ENCODE peak calls at places on chromosomes 7 and 10, in ten cellular contexts. One of them, this sample, is unnamed.

GRCh38 chr7:105015631-105015965 is 1.6 kb downstream of the KMT2E start:
- DNase-seq in activated naive CD4-positive, alpha-beta T cell: no peak
- DNase-seq in neuronal stem cell: no peak
- DNase-seq in NT2/D1: no peak
- DNase-seq in dorsolateral prefrontal cortex: peak; percentile 48
- DNase-seq in stimulated activated CD4-positive, alpha-beta T cell treated with anti-CD3 and anti-CD28 coated beads, Interleukin-1b, Interleukin-23, amount 100 ng/mL, for 1 hour: no peak
- DNase-seq in HTR-8/SVneo: no peak
- DNase-seq in GM10248: no peak
- DNase-seq in SW 1271: no peak
- DNase-seq in HEK293T: no peak
- DNase-seq in this sample: no peak

GRCh38 chr7:5671053-5671452 is 110.4 kb downstream of the RNF216 start:
- DNase-seq in SW 1271: no peak
- DNase-seq in stimulated activated CD4-positive, alpha-beta T cell treated with anti-CD3 and anti-CD28 coated beads, Interleukin-1b, Interleukin-23, amount 100 ng/mL, for 1 hour: no peak
- DNase-seq in dorsolateral prefrontal cortex: no peak
- DNase-seq in HEK293T: no peak
- DNase-seq in activated naive CD4-positive, alpha-beta T cell: no peak
- DNase-seq in GM10248: no peak
- DNase-seq in HTR-8/SVneo: no peak
- DNase-seq in neuronal stem cell: no peak
- DNase-seq in NT2/D1: no peak
- DNase-seq in this sample: no peak

GRCh38 chr7:1678571-1679325 is 8.7 kb downstream of the ELFN1 start:
- DNase-seq in HTR-8/SVneo: no peak
- DNase-seq in stimulated activated CD4-positive, alpha-beta T cell treated with anti-CD3 and anti-CD28 coated beads, Interleukin-1b, Interleukin-23, amount 100 ng/mL, for 1 hour: no peak
- DNase-seq in dorsolateral prefrontal cortex: no peak
- DNase-seq in activated naive CD4-positive, alpha-beta T cell: no peak
- DNase-seq in SW 1271: no peak
- DNase-seq in HEK293T: no peak
- DNase-seq in GM10248: peak; percentile 13
- DNase-seq in neuronal stem cell: no peak
- DNase-seq in NT2/D1: no peak
- DNase-seq in this sample: no peak

GRCh38 chr7:151680810-151681209 is 161.1 kb upstream of the RHEB start:
- DNase-seq in activated naive CD4-positive, alpha-beta T cell: no peak
- DNase-seq in NT2/D1: no peak
- DNase-seq in HTR-8/SVneo: no peak
- DNase-seq in HEK293T: no peak
- DNase-seq in neuronal stem cell: no peak
- DNase-seq in GM10248: no peak
- DNase-seq in dorsolateral prefrontal cortex: no peak
- DNase-seq in SW 1271: no peak
- DNase-seq in stimulated activated CD4-positive, alpha-beta T cell treated with anti-CD3 and anti-CD28 coated beads, Interleukin-1b, Interleukin-23, amount 100 ng/mL, for 1 hour: no peak
- DNase-seq in this sample: no peak

GRCh38 chr7:18455644-18456043 is 39.9 kb upstream of the HDAC9 start:
- DNase-seq in HEK293T: no peak
- DNase-seq in HTR-8/SVneo: no peak
- DNase-seq in neuronal stem cell: no peak
- DNase-seq in activated naive CD4-positive, alpha-beta T cell: no peak
- DNase-seq in stimulated activated CD4-positive, alpha-beta T cell treated with anti-CD3 and anti-CD28 coated beads, Interleukin-1b, Interleukin-23, amount 100 ng/mL, for 1 hour: no peak
- DNase-seq in dorsolateral prefrontal cortex: no peak
- DNase-seq in NT2/D1: no peak
- DNase-seq in GM10248: no peak
- DNase-seq in SW 1271: no peak
- DNase-seq in this sample: no peak

GRCh38 chr10:86951184-86951761 is 6.1 kb downstream of the MMRN2 start:
- DNase-seq in HTR-8/SVneo: no peak
- DNase-seq in SW 1271: no peak
- DNase-seq in dorsolateral prefrontal cortex: no peak
- DNase-seq in neuronal stem cell: no peak
- DNase-seq in NT2/D1: no peak
- DNase-seq in GM10248: no peak
- DNase-seq in stimulated activated CD4-positive, alpha-beta T cell treated with anti-CD3 and anti-CD28 coated beads, Interleukin-1b, Interleukin-23, amount 100 ng/mL, for 1 hour: no peak
- DNase-seq in activated naive CD4-positive, alpha-beta T cell: no peak
- DNase-seq in HEK293T: no peak
- DNase-seq in this sample: no peak

GRCh38 chr7:70694357-70694908 is 437.5 kb upstream of the GALNT17 start:
- DNase-seq in NT2/D1: no peak
- DNase-seq in HTR-8/SVneo: no peak
- DNase-seq in GM10248: peak; percentile 43
- DNase-seq in stimulated activated CD4-positive, alpha-beta T cell treated with anti-CD3 and anti-CD28 coated beads, Interleukin-1b, Interleukin-23, amount 100 ng/mL, for 1 hour: no peak
- DNase-seq in SW 1271: no peak
- DNase-seq in neuronal stem cell: peak; percentile 58
- DNase-seq in HEK293T: peak; percentile 29
- DNase-seq in dorsolateral prefrontal cortex: no peak
- DNase-seq in activated naive CD4-positive, alpha-beta T cell: no peak
- DNase-seq in this sample: no peak

GRCh38 chr10:69835233-69835632 is 33.5 kb downstream of the COL13A1 start:
- DNase-seq in HTR-8/SVneo: no peak
- DNase-seq in stimulated activated CD4-positive, alpha-beta T cell treated with anti-CD3 and anti-CD28 coated beads, Interleukin-1b, Interleukin-23, amount 100 ng/mL, for 1 hour: no peak
- DNase-seq in SW 1271: no peak
- DNase-seq in NT2/D1: no peak
- DNase-seq in HEK293T: no peak
- DNase-seq in neuronal stem cell: no peak
- DNase-seq in activated naive CD4-positive, alpha-beta T cell: no peak
- DNase-seq in dorsolateral prefrontal cortex: no peak
- DNase-seq in GM10248: no peak
- DNase-seq in this sample: no peak

GRCh38 chr10:94991243-94991888 is 52.9 kb downstream of the CYP2C9 start:
- DNase-seq in GM10248: no peak
- DNase-seq in NT2/D1: no peak
- DNase-seq in neuronal stem cell: no peak
- DNase-seq in dorsolateral prefrontal cortex: no peak
- DNase-seq in HTR-8/SVneo: no peak
- DNase-seq in SW 1271: no peak
- DNase-seq in stimulated activated CD4-positive, alpha-beta T cell treated with anti-CD3 and anti-CD28 coated beads, Interleukin-1b, Interleukin-23, amount 100 ng/mL, for 1 hour: no peak
- DNase-seq in HEK293T: no peak
- DNase-seq in activated naive CD4-positive, alpha-beta T cell: no peak
- DNase-seq in this sample: no peak

GRCh38 chr7:27714831-27715444 is 25.0 kb upstream of the TAX1BP1 start:
- DNase-seq in GM10248: no peak
- DNase-seq in NT2/D1: no peak
- DNase-seq in HEK293T: no peak
- DNase-seq in SW 1271: no peak
- DNase-seq in stimulated activated CD4-positive, alpha-beta T cell treated with anti-CD3 and anti-CD28 coated beads, Interleukin-1b, Interleukin-23, amount 100 ng/mL, for 1 hour: no peak
- DNase-seq in activated naive CD4-positive, alpha-beta T cell: no peak
- DNase-seq in HTR-8/SVneo: no peak
- DNase-seq in neuronal stem cell: no peak
- DNase-seq in dorsolateral prefrontal cortex: no peak
- DNase-seq in this sample: no peak

GRCh38 chr10:93315261-93315660 is 166.9 kb downstream of the MYOF start:
- DNase-seq in NT2/D1: no peak
- DNase-seq in stimulated activated CD4-positive, alpha-beta T cell treated with anti-CD3 and anti-CD28 coated beads, Interleukin-1b, Interleukin-23, amount 100 ng/mL, for 1 hour: no peak
- DNase-seq in SW 1271: no peak
- DNase-seq in GM10248: no peak
- DNase-seq in activated naive CD4-positive, alpha-beta T cell: no peak
- DNase-seq in dorsolateral prefrontal cortex: no peak
- DNase-seq in neuronal stem cell: no peak
- DNase-seq in HTR-8/SVneo: no peak
- DNase-seq in HEK293T: no peak
- DNase-seq in this sample: no peak

GRCh38 chr7:98733036-98733435 is 116.0 kb downstream of the NPTX2 start:
- DNase-seq in NT2/D1: peak; percentile 74
- DNase-seq in activated naive CD4-positive, alpha-beta T cell: no peak
- DNase-seq in SW 1271: no peak
- DNase-seq in stimulated activated CD4-positive, alpha-beta T cell treated with anti-CD3 and anti-CD28 coated beads, Interleukin-1b, Interleukin-23, amount 100 ng/mL, for 1 hour: no peak
- DNase-seq in HEK293T: peak; percentile 81
- DNase-seq in dorsolateral prefrontal cortex: no peak
- DNase-seq in GM10248: peak; percentile 70
- DNase-seq in HTR-8/SVneo: no peak
- DNase-seq in neuronal stem cell: no peak
- DNase-seq in this sample: no peak

GRCh38 chr10:50421026-50421719 is 169.9 kb upstream of the ASAH2 start:
- DNase-seq in dorsolateral prefrontal cortex: no peak
- DNase-seq in HEK293T: peak; percentile 45
- DNase-seq in neuronal stem cell: no peak
- DNase-seq in GM10248: peak; percentile 48
- DNase-seq in SW 1271: no peak
- DNase-seq in HTR-8/SVneo: peak; percentile 35
- DNase-seq in NT2/D1: no peak
- DNase-seq in activated naive CD4-positive, alpha-beta T cell: no peak
- DNase-seq in stimulated activated CD4-positive, alpha-beta T cell treated with anti-CD3 and anti-CD28 coated beads, Interleukin-1b, Interleukin-23, amount 100 ng/mL, for 1 hour: no peak
- DNase-seq in this sample: no peak